ENCODE peak calls at places on chromosomes 5 and 9, in six cellular contexts. H is cardiac muscle cell, D is GM23248, O is Karpas-422, N is left ventricle myocardium inferior, A is HepG2. Y is an unnamed sample.
A peak's percentile ranks its signal among the peaks of the same experiment; 100 is the strongest.

GRCh38 chr5:128774605-128775004 is 190.7 kb upstream of the SLC27A6 start:
- DNase-seq in H (peak; percentile 92), D (no peak), O (no peak), N (no peak), A (no peak), Y (no peak)

GRCh38 chr5:162209005-162209605 is 141.5 kb downstream of the GABRG2 start:
- DNase-seq in H (peak; percentile 0), D (peak; percentile 1), O (peak; percentile 78), N (no peak), A (peak; percentile 25), Y (no peak)

GRCh38 chr9:91164724-91165520 is 196.8 kb downstream of the AUH start:
- DNase-seq in H (peak; percentile 96), D (peak; percentile 97), O (no peak), N (peak; percentile 45), A (peak; percentile 30), Y (peak; percentile 90)

GRCh38 chr5:151471276-151471675 is 23.9 kb downstream of the SLC36A1 start:
- DNase-seq in H (no peak), D (peak; percentile 55), O (no peak), N (no peak), A (no peak), Y (no peak)

GRCh38 chr9:5688109-5688508 is 59.2 kb downstream of the RIC1 start:
- DNase-seq in H (peak; percentile 72), D (no peak), O (no peak), N (no peak), A (no peak), Y (no peak)

GRCh38 chr5:172676914-172677475 is 35.9 kb downstream of the NEURL1B start:
- DNase-seq in H (no peak), D (no peak), O (no peak), N (no peak), A (no peak), Y (no peak)

GRCh38 chr9:114911167-114911821 is 19.1 kb downstream of the TNFSF8 start:
- DNase-seq in H (peak; percentile 59), D (peak; percentile 69), O (no peak), N (no peak), A (peak; percentile 49), Y (no peak)

GRCh38 chr5:63398346-63398745 is 563.9 kb downstream of the HTR1A start:
- DNase-seq in H (no peak), D (peak; percentile 9), O (no peak), N (no peak), A (no peak), Y (peak; percentile 66)

GRCh38 chr9:113361304-113362018 is 12.1 kb downstream of the BSPRY start:
- DNase-seq in H (peak; percentile 54), D (no peak), O (no peak), N (no peak), A (no peak), Y (no peak)

GRCh38 chr9:97860451-97861147 is 7.6 kb downstream of the FOXE1 start:
- DNase-seq in H (no peak), D (no peak), O (no peak), N (no peak), A (no peak), Y (no peak)

GRCh38 chr5:115842089-115842881 is 550 bp downstream of the AP3S1 start:
- DNase-seq in H (no peak), D (peak; percentile 82), O (peak; percentile 76), N (no peak), A (peak; percentile 65), Y (peak; percentile 38)

GRCh38 chr5:149195962-149196361 is 54.7 kb downstream of the ABLIM3 start:
- DNase-seq in H (no peak), D (no peak), O (no peak), N (no peak), A (no peak), Y (no peak)

GRCh38 chr5:129177451-129177850 is 82.9 kb downstream of the ISOC1 start:
- DNase-seq in H (no peak), D (no peak), O (peak; percentile 7), N (no peak), A (no peak), Y (peak; percentile 8)

GRCh38 chr5:32029291-32029690 is 144.8 kb downstream of the GOLPH3 start:
- DNase-seq in H (peak; percentile 37), D (peak; percentile 83), O (no peak), N (no peak), A (no peak), Y (no peak)

GRCh38 chr5:181036816-181037364 is 3.2 kb upstream of the BTNL9 start:
- DNase-seq in H (no peak), D (no peak), O (no peak), N (no peak), A (no peak), Y (no peak)

GRCh38 chr9:89826186-89826585 is 221.4 kb downstream of the GADD45G start:
- DNase-seq in H (no peak), D (no peak), O (no peak), N (no peak), A (no peak), Y (no peak)

GRCh38 chr9:33120620-33121019 is 44.1 kb upstream of the SMU1 start:
- DNase-seq in H (no peak), D (no peak), O (no peak), N (no peak), A (no peak), Y (no peak)
- H3K4me1 ChIP-seq in H (no peaks in the 10 kb centered on the region), D (peaks cover 31% of the 10 kb centered on the region), O (no peaks in the 10 kb centered on the region), N (peaks cover 68% of the 10 kb centered on the region), A (no peaks in the 10 kb centered on the region), Y (peaks cover 11% of the 10 kb centered on the region)

GRCh38 chr5:157289164-157289819 is 23.4 kb downstream of the CYFIP2 start:
- DNase-seq in H (no peak), D (no peak), O (no peak), N (no peak), A (no peak), Y (no peak)

GRCh38 chr5:157292599-157292998 is 26.7 kb downstream of the CYFIP2 start:
- DNase-seq in H (peak; percentile 17), D (no peak), O (no peak), N (no peak), A (no peak), Y (no peak)

GRCh38 chr5:157288405-157289163 is 22.7 kb downstream of the CYFIP2 start:
- DNase-seq in H (no peak), D (no peak), O (no peak), N (no peak), A (peak; percentile 79), Y (no peak)

GRCh38 chr5:157290981-157291711 is 25.2 kb downstream of the CYFIP2 start:
- DNase-seq in H (peak; percentile 31), D (no peak), O (no peak), N (no peak), A (peak; percentile 99), Y (no peak)

DNA sequence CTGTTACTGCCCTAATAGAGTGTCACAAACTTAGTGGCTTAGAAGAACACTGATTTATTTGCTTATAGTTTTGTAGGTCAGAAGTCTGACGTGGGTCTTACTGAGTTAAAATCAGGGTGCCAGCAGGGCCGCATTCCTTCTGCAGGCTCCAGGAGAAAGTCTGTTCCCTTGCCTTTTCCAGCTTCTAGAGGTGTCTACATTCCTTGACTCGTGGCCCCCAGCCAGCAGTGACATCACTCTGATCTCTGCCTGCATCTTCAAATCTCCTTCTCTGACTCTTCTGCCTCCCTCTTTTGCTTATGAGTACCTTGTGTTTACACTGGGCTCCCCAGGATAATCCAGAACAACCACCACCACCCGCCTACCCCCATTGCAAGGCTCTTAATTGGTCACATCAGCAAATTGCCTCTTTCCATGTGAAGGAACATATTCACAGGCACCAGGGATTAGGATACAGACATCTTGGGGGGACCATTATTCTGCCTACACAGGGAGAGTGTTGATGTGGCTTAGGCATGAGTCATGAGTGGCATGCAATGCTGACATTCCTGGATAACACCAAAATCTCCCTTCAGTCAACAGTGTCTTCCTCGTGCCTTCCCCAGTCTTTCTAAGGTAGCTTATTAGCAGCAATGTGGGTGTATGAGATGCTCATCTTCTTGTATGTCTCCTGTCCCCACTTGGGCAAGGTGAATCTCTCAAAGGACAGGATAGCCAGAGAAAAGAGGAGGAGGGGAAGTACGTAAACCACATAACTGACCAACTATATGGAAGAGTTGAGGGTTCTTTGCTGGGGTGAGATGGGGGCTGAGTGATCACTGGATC is 24.4 kb downstream of the CYFIP2 start:
- DNase-seq in H (peak; percentile 36), D (peak; percentile 82), O (no peak), N (no peak), A (peak; percentile 70), Y (no peak)
- H3K4me1 ChIP-seq in H (peaks cover 55% of the 10 kb centered on the region), D (peaks cover 30% of the 10 kb centered on the region), O (no peaks in the 10 kb centered on the region), N (peaks cover 49% of the 10 kb centered on the region), A (peaks cover 67% of the 10 kb centered on the region), Y (no peaks in the 10 kb centered on the region)

DNA sequence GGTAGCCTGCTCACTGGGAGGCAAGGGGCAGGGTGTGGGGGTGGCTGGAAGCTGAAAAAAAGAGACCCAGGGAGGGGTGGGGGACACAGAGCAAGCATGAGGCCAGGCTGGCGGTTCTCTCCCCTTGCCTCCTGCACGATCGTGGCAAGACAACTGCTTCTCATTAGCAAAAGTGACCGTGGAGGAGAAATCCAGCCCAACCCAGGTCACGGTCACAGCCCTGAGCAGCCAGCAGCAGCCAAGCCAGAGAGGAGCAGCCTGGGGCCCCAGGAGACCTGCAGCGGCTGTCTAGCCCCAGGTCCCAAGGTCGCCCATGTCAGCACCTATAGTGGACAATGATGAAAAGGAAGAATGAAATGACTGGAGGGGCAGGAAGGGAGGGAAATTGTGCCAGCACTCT is 89.1 kb downstream of the NRG2 start:
- DNase-seq in H (no peak), D (no peak), O (no peak), N (no peak), A (no peak), Y (no peak)
- H3K4me1 ChIP-seq in H (peaks cover 35% of the 10 kb centered on the region), D (no peaks in the 10 kb centered on the region), O (no peaks in the 10 kb centered on the region), N (peaks cover 47% of the 10 kb centered on the region), A (no peaks in the 10 kb centered on the region), Y (no peaks in the 10 kb centered on the region)

GRCh38 chr5:178323541-178323865 is 90.9 kb upstream of the PHYKPL start:
- DNase-seq in H (no peak), D (no peak), O (no peak), N (no peak), A (no peak), Y (no peak)
- H3K4me1 ChIP-seq in H (no peaks in the 10 kb centered on the region), D (no peaks in the 10 kb centered on the region), O (peaks cover 12% of the 10 kb centered on the region), N (peaks cover 6% of the 10 kb centered on the region), A (no peaks in the 10 kb centered on the region), Y (no peaks in the 10 kb centered on the region)

DNA sequence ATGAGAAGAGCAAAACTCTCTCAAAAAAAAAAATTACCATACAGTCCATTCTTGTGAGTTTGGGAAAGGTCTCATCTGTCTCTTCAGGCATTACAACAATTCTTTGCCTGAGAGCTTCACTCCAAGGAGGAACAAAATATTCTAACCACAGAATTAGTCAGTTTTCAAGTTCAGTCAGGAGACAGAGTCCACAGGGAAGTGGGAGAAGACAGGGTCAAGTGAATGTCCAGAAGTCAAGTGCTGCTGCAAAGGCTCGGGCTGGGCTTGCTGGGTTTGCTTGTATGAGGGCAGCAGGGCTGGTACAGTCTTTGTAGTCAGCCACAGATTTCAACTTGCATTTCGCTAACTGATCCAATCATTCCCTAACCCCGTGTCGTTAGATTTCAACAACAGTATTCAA is 17.6 kb upstream of the HEXB start:
- DNase-seq in H (no peak), D (peak; percentile 48), O (no peak), N (no peak), A (no peak), Y (no peak)
- H3K4me1 ChIP-seq in H (peaks cover 11% of the 10 kb centered on the region), D (peaks cover 7% of the 10 kb centered on the region), O (no peaks in the 10 kb centered on the region), N (peaks cover 13% of the 10 kb centered on the region), A (peaks cover 20% of the 10 kb centered on the region), Y (no peaks in the 10 kb centered on the region)

Y was measured in foreskin keratinocyte.